ENCODE peak calls at places on chromosomes 5 and 9, in eight cellular contexts. F is body of pancreas; O is Panc1; R is fibroblast of lung; K is fibroblast of mammary gland; Y is activated CD8-positive, alpha-beta T cell treated with anti-CD3 and anti-CD28 coated beads for 36 hours; E is neural crest cell; A is sigmoid colon. J is an unnamed sample.

GRCh38 chr5:137808503-137809135 is 54.5 kb upstream of the HNRNPA0 start:
- DNase-seq in E (no peak), R (peak), K (peak), O (no peak), F (no peak), Y (no peak), A (no peak), J (no peak)

GRCh38 chr9:114008667-114009410 is 69.3 kb downstream of the AMBP start:
- DNase-seq in K (no peak), E (no peak), F (peak), R (no peak), A (peak), O (no peak), Y (no peak), J (no peak)

GRCh38 chr5:178272591-178272990 is 40.0 kb upstream of the PHYKPL start:
- DNase-seq in R (no peak), K (no peak), O (no peak), A (no peak), E (no peak), Y (no peak), F (no peak), J (no peak)

GRCh38 chr5:89556215-89557009 is 673.4 kb upstream of the MEF2C start:
- DNase-seq in E (no peak), A (no peak), Y (no peak), F (no peak), K (peak), R (peak), O (peak), J (no peak)

GRCh38 chr5:78060421-78060820 is 234.1 kb downstream of the AP3B1 start:
- DNase-seq in F (no peak), R (peak), E (no peak), A (no peak), Y (no peak), K (peak), O (peak), J (no peak)

GRCh38 chr5:56608216-56608925 is 207.0 kb upstream of the MAP3K1 start:
- DNase-seq in A (no peak), K (no peak), R (peak), O (no peak), F (peak), Y (no peak), E (no peak), J (no peak)

GRCh38 chr9:89638897-89639296 is 34.1 kb downstream of the GADD45G start:
- DNase-seq in Y (no peak), F (no peak), O (no peak), E (no peak), K (no peak), R (no peak), A (no peak), J (no peak)

GRCh38 chr9:124385623-124386022 is 29.6 kb downstream of the PSMB7 start:
- DNase-seq in F (no peak), K (no peak), O (no peak), R (no peak), A (no peak), Y (no peak), E (no peak), J (no peak)

GRCh38 chr9:18542837-18543405 is 69.0 kb downstream of the ADAMTSL1 start:
- DNase-seq in O (no peak), F (no peak), K (peak), A (no peak), R (peak), E (no peak), Y (no peak), J (no peak)

GRCh38 chr5:219492-219891 is 1.4 kb downstream of the SDHA start:
- DNase-seq in O (no peak), E (no peak), R (peak), K (peak), A (no peak), F (no peak), Y (peak), J (no peak)

GRCh38 chr5:172133359-172134029 is 54.5 kb downstream of the STK10 start:
- DNase-seq in R (peak), K (peak), Y (peak), O (no peak), A (peak), E (no peak), F (peak), J (no peak)

GRCh38 chr5:172640822-172641358 is at the start of gene NEURL1B:
- DNase-seq in F (peak), R (peak), E (peak), A (peak), K (peak), Y (peak), O (no peak), J (peak)

GRCh38 chr5:173812811-173813550 is 75.2 kb upstream of the CPEB4 start:
- DNase-seq in Y (no peak), E (no peak), R (peak), F (no peak), A (no peak), O (no peak), K (peak), J (no peak)

GRCh38 chr5:137320056-137321045 is 178.8 kb downstream of the SPOCK1 start:
- DNase-seq in Y (peak), A (no peak), R (peak), E (peak), K (peak), F (peak), O (no peak), J (peak)

GRCh38 chr9:74770508-74771261 is 117.0 kb downstream of the TRPM6 start:
- DNase-seq in O (peak), R (no peak), E (peak), Y (peak), K (peak), A (no peak), F (peak), J (peak)

GRCh38 chr9:92242115-92242778 is 51.2 kb downstream of the IARS1 start:
- DNase-seq in E (peak), A (no peak), F (peak), K (peak), Y (no peak), O (no peak), R (peak), J (no peak)
- TF ChIP-seq CTCF in E (peak), A (no peak), F (no peak), K (peak), Y (no peak), O (peak), R (peak), J (peak)

DNA sequence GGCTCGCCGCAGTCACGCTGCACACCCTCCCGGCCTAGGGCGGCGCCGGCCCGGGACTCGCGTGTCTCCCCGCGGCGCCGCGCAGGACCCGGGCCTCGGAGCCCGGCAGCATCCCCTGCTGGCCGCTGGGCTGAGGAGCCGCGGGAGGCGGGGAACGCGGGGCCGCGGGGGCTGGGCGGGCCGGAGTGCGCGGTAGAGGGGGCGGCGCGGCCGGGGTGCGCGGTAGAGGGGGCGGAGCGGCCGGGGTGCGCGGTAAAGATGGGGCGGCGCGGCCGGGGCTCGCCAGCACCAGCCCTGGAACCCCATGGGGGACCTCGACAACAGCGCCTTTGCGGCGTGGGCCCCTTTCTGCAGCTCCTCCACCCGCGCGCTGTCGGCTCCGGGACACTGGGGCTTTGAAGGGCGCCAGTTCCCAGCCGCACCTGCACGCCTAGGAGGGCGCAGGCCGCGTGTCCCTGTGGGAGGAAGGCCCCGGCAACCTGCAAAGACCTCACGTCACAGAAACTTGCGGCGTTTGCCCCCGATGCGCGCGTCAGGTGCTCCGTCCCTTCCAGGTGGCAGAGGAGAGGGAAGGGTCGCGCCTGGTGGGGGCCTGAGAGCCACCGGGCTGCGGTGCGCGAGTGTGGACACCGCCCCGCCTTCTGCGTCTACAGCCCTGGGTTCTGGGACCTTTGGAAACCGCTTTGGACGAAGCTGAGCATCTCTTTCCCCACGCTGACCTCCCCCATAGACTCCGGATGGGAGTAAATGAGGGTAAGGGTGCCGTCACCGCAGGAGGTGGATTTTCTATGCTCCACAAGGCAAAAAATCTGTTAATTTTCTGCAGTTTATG is 49.6 kb downstream of the NSUN2 start:
- DNase-seq in F (peak), K (no peak), R (peak), Y (peak), A (no peak), E (peak), O (no peak), J (peak)
- TF ChIP-seq CTCF in F (peak), K (peak), R (peak), Y (peak), A (peak), E (peak), O (peak), J (no peak)

DNA sequence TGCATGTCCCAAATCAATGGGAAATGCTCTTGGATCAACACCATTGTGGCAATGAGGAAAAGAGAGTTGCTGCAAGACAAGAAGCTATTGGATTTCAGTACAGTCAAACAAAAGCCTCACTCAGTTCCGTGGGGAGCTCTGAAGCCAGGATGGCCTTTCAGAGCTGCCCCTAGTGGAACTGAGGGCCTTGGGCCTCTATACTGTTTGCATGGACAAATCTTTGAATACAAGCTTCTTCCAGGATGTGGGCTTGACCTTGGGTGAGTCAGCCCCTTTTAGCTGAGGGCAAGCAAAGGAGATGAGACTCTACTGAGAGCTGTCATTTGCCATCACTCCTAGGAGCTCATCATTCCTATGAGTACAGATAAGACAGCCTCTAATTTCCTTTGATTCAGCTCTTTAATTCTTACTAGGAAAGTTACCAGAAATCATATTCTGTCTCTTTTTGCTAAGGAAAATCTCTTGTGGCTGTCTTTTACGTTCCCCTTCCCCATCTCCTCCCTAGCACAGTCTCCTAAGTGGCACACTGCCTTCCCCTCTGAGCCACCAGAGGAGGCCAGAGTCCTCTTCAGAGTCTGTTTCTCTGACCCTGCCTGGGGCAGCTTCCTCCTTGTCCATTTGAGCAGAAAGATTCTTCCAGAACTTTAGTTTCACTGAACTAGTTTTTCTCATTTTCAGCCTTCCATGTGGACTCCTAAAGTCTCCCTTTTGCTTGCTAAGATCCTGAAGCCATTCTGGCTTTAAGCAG is 168.8 kb upstream of the POC5 start:
- DNase-seq in O (no peak), A (no peak), F (no peak), R (no peak), Y (no peak), K (no peak), E (peak), J (peak)
- TF ChIP-seq CTCF in O (peak), A (no peak), F (no peak), R (no peak), Y (no peak), K (no peak), E (peak), J (peak)

GRCh38 chr9:133950206-133950915 is 41.8 kb downstream of the VAV2 start:
- DNase-seq in E (peak), Y (no peak), R (peak), K (no peak), F (no peak), O (no peak), A (no peak), J (peak)
- TF ChIP-seq CTCF in E (no peak), Y (no peak), R (no peak), K (no peak), F (no peak), O (no peak), A (no peak), J (no peak)

DNA sequence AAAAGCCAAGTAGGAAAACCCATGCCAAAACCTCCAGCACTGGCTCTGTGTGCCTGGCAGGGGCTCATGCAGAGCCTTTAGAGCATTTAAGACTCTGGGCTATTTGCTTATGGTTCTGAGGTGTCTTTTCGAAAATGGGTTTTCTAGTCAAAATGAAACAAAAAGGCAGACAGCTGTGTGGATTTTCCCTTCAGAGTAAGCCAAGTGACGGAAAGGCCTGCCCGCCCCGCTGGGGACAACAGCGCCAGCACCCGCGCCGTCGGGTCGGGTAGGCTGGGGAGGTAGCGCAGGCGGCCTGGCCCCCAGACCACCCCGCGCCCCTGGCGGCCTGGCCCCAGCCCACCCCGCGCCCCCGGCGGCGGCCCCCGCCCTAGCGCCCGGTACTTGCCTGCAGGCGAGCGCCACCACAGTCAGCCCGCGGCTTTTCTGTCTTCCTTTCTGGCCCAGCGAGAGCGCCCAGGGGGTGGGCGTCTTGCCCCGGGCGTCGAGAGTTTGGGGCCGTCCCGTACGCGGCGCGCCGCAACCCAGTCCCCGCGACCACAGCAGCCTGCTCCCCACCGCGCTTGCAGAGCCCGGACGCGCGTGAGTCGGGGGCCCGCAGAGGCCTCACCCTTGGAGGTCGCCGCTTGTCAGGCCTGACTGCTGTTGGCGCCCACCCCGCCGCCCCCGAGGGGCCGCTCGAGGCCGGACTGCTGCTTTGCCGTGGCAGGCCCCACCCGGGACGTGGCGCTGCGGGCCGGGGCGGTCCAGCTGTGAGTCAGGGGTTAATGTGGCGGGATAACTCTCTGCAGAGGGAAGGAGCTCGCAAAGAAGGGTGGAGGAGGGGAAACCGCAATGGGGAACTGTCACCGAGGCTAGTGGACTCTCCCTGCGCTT is at the start of gene TICAM2:
- DNase-seq in E (peak), A (peak), R (peak), Y (peak), K (peak), F (peak), O (no peak), J (peak)
- TF ChIP-seq CTCF in E (peak), A (no peak), R (peak), Y (no peak), K (no peak), F (no peak), O (peak), J (peak)

J was measured in nephron progenitor cell.